ENCODE peak calls at places on chromosomes 13 and 19, in seven cellular contexts. M is naive thymus-derived CD8-positive, alpha-beta T cell; W is AG10803; N is left colon; Q is stimulated activated CD4-positive, alpha-beta T cell treated with anti-CD3 and anti-CD28 coated beads, Interleukin-15, amount 100 ng/mL, for 48 hours; T is colonic mucosa; L is tibial artery. U is an unnamed sample.

GRCh38 chr19:32877323-32877912 is 7.9 kb upstream of the SLC7A9 start:
- DNase-seq in M (no peak), W (no peak), N (no peak), Q (no peak), T (no peak), L (peak), U (no peak)

GRCh38 chr13:62920181-62920580 is 1504.5 kb upstream of the PCDH20 start:
- DNase-seq in M (no peak), W (peak), N (no peak), Q (no peak), T (no peak), L (no peak), U (no peak)

GRCh38 chr19:18366027-18366435 is 19.9 kb upstream of the GDF15 start:
- DNase-seq in M (no peak), W (no peak), N (no peak), Q (no peak), T (no peak), L (no peak), U (no peak)

GRCh38 chr13:41970918-41971317 is 10.0 kb upstream of the VWA8 start:
- DNase-seq in M (no peak), W (no peak), N (no peak), Q (no peak), T (no peak), L (no peak), U (no peak)

GRCh38 chr19:46015080-46015960 is 7.5 kb downstream of the PGLYRP1 start:
- DNase-seq in M (peak), W (peak), N (peak), Q (peak), T (peak), L (no peak), U (peak)

GRCh38 chr19:40284501-40285352 is at the start of gene AKT2:
- DNase-seq in M (peak), W (peak), N (no peak), Q (peak), T (no peak), L (no peak), U (no peak)

GRCh38 chr19:11435833-11436313 is 438 bp downstream of the PRKCSH start:
- DNase-seq in M (no peak), W (peak), N (peak), Q (no peak), T (peak), L (no peak), U (peak)

GRCh38 chr19:56507446-56508281 is at the start of gene ZNF471:
- DNase-seq in M (peak), W (peak), N (peak), Q (peak), T (peak), L (peak), U (peak)

GRCh38 chr13:95337597-95337996 is 36.3 kb upstream of the ABCC4 start:
- DNase-seq in M (no peak), W (no peak), N (no peak), Q (no peak), T (no peak), L (no peak), U (no peak)

U was measured in transverse colon.